ENCODE peak calls at places on chromosomes 5 and 9, in seven cellular contexts. U, G, Y, S, X, M and R are unnamed samples.

GRCh38 chr5:156477196-156477595 is 150.2 kb downstream of the SGCD start:
- DNase-seq in Y (no peak), G (no peak), M (no peak), X (no peak), S (peak), U (no peak), R (no peak)

GRCh38 chr9:124489974-124490373 is 17.2 kb downstream of the NR5A1 start:
- DNase-seq in U (no peak), S (no peak), X (no peak), Y (no peak), G (no peak), M (no peak), R (no peak)

GRCh38 chr9:36551868-36552267 is 20.8 kb upstream of the MELK start:
- DNase-seq in M (no peak), Y (no peak), X (no peak), S (no peak), U (no peak), G (no peak), R (no peak)

GRCh38 chr5:82924990-82925385 is 152.2 kb downstream of the TMEM167A start:
- DNase-seq in Y (no peak), G (peak), M (no peak), U (no peak), S (no peak), X (no peak), R (no peak)

GRCh38 chr9:124733964-124734740 is 37.0 kb downstream of the NR6A1 start:
- DNase-seq in U (no peak), Y (no peak), X (no peak), G (no peak), M (no peak), S (no peak), R (no peak)

GRCh38 chr5:178238313-178238635 is 5.7 kb upstream of the PHYKPL start:
- DNase-seq in S (no peak), G (no peak), X (peak), U (no peak), Y (no peak), M (no peak), R (no peak)

GRCh38 chr5:143010335-143010734 is 240.2 kb downstream of the ARHGAP26 start:
- DNase-seq in Y (no peak), S (no peak), X (no peak), G (peak), U (no peak), M (no peak), R (no peak)

GRCh38 chr5:5235685-5236084 is 95.6 kb downstream of the ADAMTS16 start:
- DNase-seq in Y (no peak), M (no peak), S (no peak), X (no peak), G (peak), U (no peak), R (no peak)

GRCh38 chr5:179923422-179923821 is 15.7 kb upstream of the TBC1D9B start:
- DNase-seq in G (no peak), M (no peak), X (no peak), Y (no peak), U (no peak), S (no peak), R (no peak)

GRCh38 chr9:10957878-10958277 is 345.1 kb upstream of the PTPRD start:
- DNase-seq in G (no peak), U (no peak), X (no peak), Y (no peak), S (no peak), M (no peak), R (no peak)

GRCh38 chr9:127903557-127904475 is 4.4 kb upstream of the ST6GALNAC6 start:
- DNase-seq in M (peak), X (peak), Y (no peak), U (peak), S (no peak), G (no peak), R (no peak)

GRCh38 chr9:109517798-109518435 is 19.8 kb upstream of the PTPN3 start:
- DNase-seq in M (no peak), X (no peak), G (no peak), S (no peak), Y (no peak), U (no peak), R (no peak)

GRCh38 chr5:167743685-167744084 is 547.8 kb upstream of the WWC1 start:
- DNase-seq in S (peak), Y (no peak), G (peak), X (no peak), M (no peak), U (no peak), R (no peak)

GRCh38 chr5:10288600-10289213 is 19.0 kb downstream of the CMBL start:
- DNase-seq in S (no peak), M (no peak), U (peak), Y (no peak), G (no peak), X (peak), R (no peak)

GRCh38 chr5:6720561-6720921 is 7.3 kb downstream of the TENT4A start:
- DNase-seq in Y (no peak), M (no peak), G (no peak), X (no peak), S (no peak), U (no peak), R (no peak)

GRCh38 chr5:118033686-118034338 is 954.5 kb downstream of the DTWD2 start:
- DNase-seq in G (no peak), X (peak), U (no peak), Y (no peak), M (peak), S (no peak), R (no peak)

GRCh38 chr5:162641142-162641813 is 573.7 kb downstream of the GABRG2 start:
- DNase-seq in X (no peak), G (no peak), U (no peak), S (no peak), M (no peak), Y (no peak), R (no peak)

GRCh38 chr5:176754376-176754942 is 55.9 kb upstream of the UNC5A start:
- DNase-seq in G (no peak), X (no peak), Y (no peak), S (no peak), U (no peak), M (no peak), R (no peak)

GRCh38 chr5:169602535-169602934 is 19.0 kb downstream of the SPDL1 start:
- DNase-seq in U (no peak), X (no peak), Y (no peak), G (peak), S (peak), M (no peak), R (no peak)

GRCh38 chr5:169609716-169610115 is 26.1 kb downstream of the SPDL1 start:
- DNase-seq in U (no peak), S (no peak), G (peak), M (no peak), Y (no peak), X (no peak), R (no peak)

GRCh38 chr5:169610606-169611005 is 26.5 kb upstream of the DOCK2 start:
- DNase-seq in U (no peak), G (peak), Y (no peak), M (no peak), S (peak), X (no peak), R (no peak)

GRCh38 chr5:169607882-169608281 is 24.3 kb downstream of the SPDL1 start:
- DNase-seq in M (no peak), G (no peak), U (no peak), S (no peak), X (no peak), Y (no peak), R (no peak)

DNA sequence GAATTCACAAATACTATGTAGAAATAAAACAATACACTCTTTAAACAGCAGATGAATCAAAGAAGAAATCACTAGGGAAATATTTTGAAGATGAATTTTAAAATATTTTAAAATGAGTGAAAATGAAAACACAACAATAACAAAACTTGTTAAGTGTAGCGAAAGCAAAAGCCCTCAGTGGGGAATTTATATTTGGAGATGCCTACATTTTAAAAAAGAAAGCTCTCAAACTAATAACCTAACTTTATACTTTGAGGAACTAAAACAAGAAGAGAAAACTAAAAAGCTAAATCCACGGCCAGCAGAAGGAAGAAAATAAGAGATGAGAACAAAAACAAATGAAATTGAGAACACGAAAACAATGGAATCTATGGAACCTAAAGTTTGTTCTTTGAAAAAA is 22.7 kb downstream of the SPDL1 start:
- DNase-seq in G (no peak), Y (no peak), U (no peak), X (no peak), S (no peak), M (no peak), R (no peak)
- H3K27ac ChIP-seq in G (no peak), Y (no peak), U (no peak), X (no peak), S (no peak), M (no peak), R (no peak)

DNA sequence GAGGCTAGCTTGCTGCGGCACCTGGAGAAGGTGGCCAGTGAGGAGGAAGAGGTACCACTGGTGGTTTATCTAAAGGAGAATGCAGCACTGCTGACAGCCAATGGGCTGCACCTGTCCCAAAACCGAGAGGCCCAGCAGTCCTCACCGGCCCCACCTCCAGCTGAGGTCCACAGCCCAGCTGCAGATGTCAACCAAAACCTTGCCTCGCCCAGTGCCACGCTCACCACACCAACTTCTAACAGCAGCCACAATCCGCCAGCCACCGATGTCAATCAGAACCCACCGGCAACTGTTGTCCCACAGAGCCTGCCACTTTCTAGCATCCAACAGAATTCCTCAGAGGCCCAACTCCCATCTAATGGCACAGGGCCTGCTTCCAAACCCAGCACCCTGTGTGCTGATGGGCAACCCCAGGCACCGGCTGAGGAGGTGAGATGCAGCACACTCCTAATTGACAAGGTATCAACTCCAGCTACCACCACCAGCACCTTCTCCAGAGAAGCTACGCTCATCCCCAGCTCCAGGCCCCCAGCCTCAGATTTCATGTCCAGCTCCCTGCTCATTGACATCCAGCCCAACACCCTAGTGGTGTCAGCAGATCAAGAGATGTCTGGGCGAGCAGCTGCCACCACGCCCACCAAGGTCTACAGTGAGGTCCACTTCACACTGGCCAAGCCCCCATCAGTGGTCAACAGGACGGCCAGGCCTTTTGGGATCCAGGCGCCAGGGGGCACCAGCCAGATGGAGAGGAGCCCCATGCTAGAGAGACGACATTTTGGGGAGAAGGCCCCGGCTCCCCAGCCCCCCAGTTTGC is 8.0 kb downstream of the SYNPO start:
- DNase-seq in G (no peak), U (no peak), Y (no peak), X (no peak), M (no peak), S (no peak), R (no peak)
- H3K27ac ChIP-seq in G (no peak), U (peak), Y (no peak), X (peak), M (peak), S (no peak), R (no peak)

GRCh38 chr9:136531186-136531903 is 14.5 kb downstream of the NOTCH1 start:
- DNase-seq in M (no peak), X (no peak), Y (no peak), U (no peak), S (no peak), G (no peak), R (no peak)
- H3K27ac ChIP-seq in M (peak), X (no peak), Y (no peak), U (peak), S (no peak), G (no peak), R (peak)

DNA sequence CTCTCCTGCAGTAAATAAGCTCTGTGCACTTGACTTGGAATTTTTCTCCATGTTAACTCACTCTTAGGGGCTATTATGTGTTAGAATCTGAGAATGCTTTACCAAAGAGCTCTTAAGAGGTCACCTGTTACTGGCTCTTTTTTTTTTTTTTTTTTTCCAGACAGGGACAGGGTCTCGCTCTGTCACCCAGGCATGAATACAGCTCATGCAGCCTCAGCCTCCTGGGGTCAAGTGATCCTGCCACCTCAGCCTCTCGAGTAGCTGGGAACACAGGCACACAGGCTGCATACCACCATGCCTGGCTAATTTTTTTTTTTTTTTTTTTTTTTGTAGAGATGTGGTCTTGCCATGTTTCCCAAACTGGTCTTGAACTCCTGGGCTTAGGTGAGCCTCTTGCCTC is 22.1 kb downstream of the HMGXB3 start:
- DNase-seq in M (no peak), Y (no peak), S (no peak), X (no peak), G (no peak), U (no peak), R (no peak)
- H3K27ac ChIP-seq in M (peak), Y (peak), S (no peak), X (no peak), G (no peak), U (peak), R (peak)

GRCh38 chr5:145198871-145199270 is 636.3 kb downstream of the PRELID2 start:
- DNase-seq in S (peak), G (no peak), Y (no peak), U (no peak), M (no peak), X (no peak), R (no peak)
- H3K27ac ChIP-seq in S (no peak), G (no peak), Y (no peak), U (no peak), M (no peak), X (no peak), R (no peak)

GRCh38 chr5:154370119-154370518 is 75.7 kb upstream of the SAP30L start:
- DNase-seq in S (peak), U (no peak), G (peak), Y (no peak), X (no peak), M (no peak), R (no peak)
- H3K27ac ChIP-seq in S (peak), U (peak), G (no peak), Y (peak), X (no peak), M (peak), R (no peak)